ENCODE peak calls at places on chromosomes 12 and 14, in ten cellular contexts. H is fibroblast of pulmonary artery; K is glutamatergic neuron; O is CD8-positive, alpha-beta T cell; D is BE2C; C is WTC11; V is astrocyte of the cerebellum; G is retinal pigment epithelial cell; E is Calu3; F is AG09319. S is an unnamed sample.

GRCh38 chr12:21774358-21775129 is at the start of gene KCNJ8:
- DNase-seq in K (peak), E (no peak), H (peak), D (peak), C (peak), O (no peak), F (no peak), V (peak), G (no peak), S (peak)

GRCh38 chr12:42904683-42905418 is 315.3 kb upstream of the PRICKLE1 start:
- DNase-seq in K (no peak), E (no peak), F (no peak), V (no peak), O (no peak), G (no peak), H (no peak), D (no peak), C (no peak), S (no peak)

GRCh38 chr14:51443195-51444018 is 203.4 kb downstream of the TMX1 start:
- DNase-seq in H (peak), F (no peak), G (no peak), C (no peak), V (no peak), K (no peak), O (no peak), E (no peak), D (no peak), S (no peak)

GRCh38 chr14:69640931-69641330 is 29.5 kb downstream of the SUSD6 start:
- DNase-seq in E (no peak), V (no peak), H (no peak), C (no peak), D (no peak), G (no peak), O (no peak), K (no peak), F (no peak), S (no peak)

GRCh38 chr12:71967176-71967575 is 28.5 kb downstream of the TPH2 start:
- DNase-seq in F (no peak), C (no peak), D (no peak), G (no peak), K (no peak), O (no peak), H (no peak), E (no peak), V (no peak), S (no peak)

GRCh38 chr14:90444077-90444696 is 47.4 kb downstream of the CALM1 start:
- DNase-seq in H (peak), F (no peak), V (no peak), O (no peak), E (peak), K (no peak), G (no peak), C (no peak), D (no peak), S (no peak)

GRCh38 chr12:63967358-63967757 is 122.9 kb downstream of the SRGAP1 start:
- DNase-seq in G (no peak), K (no peak), F (no peak), D (no peak), E (no peak), V (peak), C (no peak), H (peak), O (no peak), S (no peak)

GRCh38 chr12:26845057-26845666 is 12.2 kb upstream of the ITPR2 start:
- DNase-seq in E (peak), K (peak), V (peak), F (no peak), C (peak), O (no peak), D (peak), G (no peak), H (peak), S (no peak)

GRCh38 chr12:26198742-26199141 is 3.4 kb downstream of the SSPN start:
- DNase-seq in G (no peak), O (no peak), V (no peak), K (no peak), D (peak), E (no peak), H (peak), F (no peak), C (no peak), S (no peak)

GRCh38 chr12:113880337-113880736 is 85.8 kb downstream of the RBM19 start:
- DNase-seq in G (no peak), C (no peak), D (no peak), E (no peak), V (no peak), K (peak), H (no peak), F (no peak), O (no peak), S (no peak)

GRCh38 chr14:57657487-57657886 is 163.8 kb upstream of the CCDC198 start:
- DNase-seq in F (no peak), H (no peak), V (peak), E (no peak), C (no peak), O (no peak), G (no peak), K (no peak), D (no peak), S (no peak)

GRCh38 chr12:88706286-88706685 is 126.0 kb upstream of the KITLG start:
- DNase-seq in V (no peak), O (no peak), F (no peak), H (peak), C (no peak), K (no peak), E (no peak), G (no peak), D (no peak), S (no peak)

GRCh38 chr14:72801381-72801812 is 92.5 kb downstream of the DPF3 start:
- DNase-seq in E (peak), C (no peak), V (peak), F (peak), O (no peak), G (no peak), K (no peak), D (no peak), H (peak), S (no peak)

GRCh38 chr12:119412811-119413794 is 78.6 kb downstream of the CCDC60 start:
- DNase-seq in G (peak), F (peak), H (peak), K (peak), V (peak), O (no peak), E (peak), D (peak), C (peak), S (peak)

GRCh38 chr12:97446895-97447294 is 15.7 kb upstream of the RMST start:
- DNase-seq in C (no peak), O (no peak), D (no peak), G (no peak), V (no peak), F (no peak), H (no peak), K (no peak), E (no peak), S (no peak)

GRCh38 chr14:95419569-95419968 is 96.9 kb downstream of the SYNE3 start:
- DNase-seq in G (no peak), E (no peak), D (no peak), V (no peak), C (no peak), H (no peak), O (no peak), K (no peak), F (no peak), S (no peak)

GRCh38 chr12:69651922-69652321 is 41.2 kb upstream of the LRRC10 start:
- DNase-seq in C (no peak), V (no peak), E (no peak), O (no peak), K (no peak), F (no peak), D (no peak), G (no peak), H (no peak), S (no peak)

GRCh38 chr12:89033062-89033461 is 319.2 kb downstream of the DUSP6 start:
- DNase-seq in O (no peak), F (no peak), E (no peak), K (no peak), C (no peak), G (no peak), D (no peak), H (no peak), V (no peak), S (no peak)

GRCh38 chr14:54902521-54903420 is at the start of gene GCH1:
- DNase-seq in H (peak), G (peak), V (no peak), D (peak), F (no peak), O (peak), E (peak), C (peak), K (peak), S (peak)

GRCh38 chr12:61414470-61414869 is 845.7 kb upstream of the USP15 start:
- DNase-seq in K (no peak), V (no peak), C (no peak), D (no peak), G (peak), F (no peak), H (no peak), E (no peak), O (no peak), S (no peak)

GRCh38 chr14:100881211-100882025 is 22.1 kb downstream of the RTL1 start:
- DNase-seq in V (no peak), E (no peak), O (no peak), C (no peak), K (no peak), F (no peak), D (no peak), H (no peak), G (no peak), S (no peak)

GRCh38 chr14:28784262-28785021 is 17.9 kb downstream of the FOXG1 start:
- DNase-seq in G (no peak), F (no peak), V (no peak), O (no peak), E (no peak), K (no peak), D (no peak), H (no peak), C (no peak), S (no peak)

GRCh38 chr14:100015251-100015655 is 50.0 kb upstream of the EVL start:
- DNase-seq in C (no peak), K (no peak), D (no peak), F (no peak), V (no peak), O (no peak), E (no peak), G (no peak), H (no peak), S (no peak)

GRCh38 chr14:23544511-23545447 is 6.8 kb downstream of the ZFHX2 start:
- DNase-seq in E (no peak), H (no peak), O (no peak), C (peak), D (peak), V (no peak), F (no peak), G (no peak), K (peak), S (no peak)

GRCh38 chr14:72513994-72514659 is 379.8 kb downstream of the DPF3 start:
- DNase-seq in K (peak), C (no peak), D (no peak), F (no peak), E (peak), O (no peak), H (peak), G (peak), V (peak), S (no peak)

GRCh38 chr12:67651380-67651695 is 2.8 kb downstream of the DYRK2 start:
- DNase-seq in C (no peak), H (peak), O (no peak), G (no peak), V (peak), D (no peak), F (no peak), E (peak), K (no peak), S (no peak)

GRCh38 chr14:95339301-95339865 is 19.7 kb upstream of the CLMN start:
- DNase-seq in F (no peak), E (no peak), V (no peak), K (no peak), G (no peak), O (no peak), D (no peak), C (no peak), H (no peak), S (no peak)

GRCh38 chr14:59454131-59454530 is 11.0 kb downstream of the GPR135 start:
- DNase-seq in G (peak), K (no peak), F (peak), E (no peak), D (no peak), O (no peak), C (no peak), V (peak), H (peak), S (no peak)

GRCh38 chr12:93790472-93791152 is 113.4 kb downstream of the CRADD start:
- DNase-seq in D (no peak), G (no peak), E (peak), H (peak), K (no peak), F (no peak), O (peak), C (no peak), V (no peak), S (no peak)

GRCh38 chr12:30515351-30515750 is 180.3 kb downstream of the IPO8 start:
- DNase-seq in H (peak), D (no peak), E (no peak), C (no peak), V (peak), K (no peak), O (no peak), F (no peak), G (no peak), S (no peak)

GRCh38 chr12:57270966-57271470 is 20.0 kb upstream of the STAC3 start:
- DNase-seq in V (no peak), F (no peak), O (no peak), C (no peak), G (no peak), E (no peak), K (no peak), D (no peak), H (no peak), S (no peak)

GRCh38 chr12:7705846-7706245 is 5.4 kb upstream of the DPPA3 start:
- DNase-seq in C (peak), G (no peak), D (no peak), O (no peak), H (no peak), E (no peak), K (no peak), V (no peak), F (no peak), S (no peak)

GRCh38 chr14:29895591-29896043 is 32.0 kb downstream of the PRKD1 start:
- DNase-seq in E (no peak), D (no peak), O (no peak), V (no peak), C (no peak), F (no peak), K (no peak), G (no peak), H (no peak), S (no peak)

GRCh38 chr12:115660211-115660805 is 617.2 kb downstream of the MED13L start:
- DNase-seq in E (no peak), V (no peak), F (no peak), O (no peak), G (no peak), K (no peak), H (peak), D (no peak), C (no peak), S (no peak)

GRCh38 chr12:117063162-117063911 is 35.9 kb downstream of the TESC start:
- DNase-seq in C (no peak), D (no peak), O (peak), E (no peak), V (no peak), F (no peak), G (no peak), K (no peak), H (no peak), S (no peak)

GRCh38 chr12:3252416-3252815 is 175.2 kb downstream of the TSPAN9 start:
- DNase-seq in H (peak), V (peak), E (no peak), K (no peak), O (no peak), F (peak), D (no peak), G (no peak), C (no peak), S (no peak)

GRCh38 chr14:101294136-101294535 is 267.2 kb upstream of the DIO3 start:
- DNase-seq in G (no peak), H (no peak), E (no peak), C (no peak), D (no peak), O (no peak), V (no peak), F (no peak), K (no peak), S (no peak)

GRCh38 chr14:49505026-49505766 is 81.0 kb downstream of the RPS29 start:
- DNase-seq in F (no peak), K (no peak), V (no peak), O (no peak), C (no peak), H (no peak), G (peak), E (peak), D (no peak), S (no peak)

GRCh38 chr12:16189849-16190248 is 87.6 kb downstream of the SLC15A5 start:
- DNase-seq in H (peak), K (no peak), D (no peak), F (peak), C (no peak), O (no peak), G (no peak), V (no peak), E (no peak), S (no peak)
- TF ChIP-seq CTCF in H (peak), K (no peak), D (peak), F (peak), C (no peak), O (no peak), G (peak), V (peak), E (no peak), S (peak)

GRCh38 chr12:105417732-105418131 is 87.2 kb downstream of the C12orf75 start:
- DNase-seq in D (no peak), C (no peak), V (no peak), K (no peak), E (no peak), F (no peak), H (no peak), G (no peak), O (no peak), S (no peak)
- TF ChIP-seq CTCF in D (no peak), C (no peak), V (no peak), K (no peak), E (no peak), F (no peak), H (no peak), G (no peak), O (no peak), S (peak)

GRCh38 chr12:23949212-23950010 is at the start of gene SOX5:
- DNase-seq in K (peak), V (peak), G (peak), C (peak), D (no peak), O (no peak), E (no peak), H (peak), F (peak), S (no peak)
- TF ChIP-seq CTCF in K (no peak), V (no peak), G (no peak), C (no peak), D (no peak), O (no peak), E (no peak), H (no peak), F (no peak), S (no peak)

GRCh38 chr14:75793806-75794205 is 132.8 kb downstream of the TTLL5 start:
- DNase-seq in H (peak), O (no peak), E (no peak), G (peak), D (no peak), F (no peak), V (no peak), C (no peak), K (no peak), S (no peak)
- TF ChIP-seq CTCF in H (peak), O (no peak), E (no peak), G (peak), D (peak), F (no peak), V (no peak), C (no peak), K (no peak), S (no peak)

GRCh38 chr14:89214221-89214965 is 202.6 kb downstream of the FOXN3 start:
- DNase-seq in C (no peak), F (no peak), E (peak), V (no peak), K (no peak), O (no peak), G (no peak), D (peak), H (no peak), S (no peak)
- TF ChIP-seq CTCF in C (no peak), F (no peak), E (no peak), V (no peak), K (no peak), O (no peak), G (no peak), D (peak), H (no peak), S (no peak)

GRCh38 chr12:10672231-10672868 is 1.5 kb downstream of the STYK1 start:
- DNase-seq in O (no peak), D (no peak), C (no peak), H (no peak), F (no peak), K (no peak), V (no peak), E (peak), G (no peak), S (no peak)
- TF ChIP-seq CTCF in O (no peak), D (no peak), C (no peak), H (no peak), F (no peak), K (no peak), V (no peak), E (no peak), G (no peak), S (no peak)

DNA sequence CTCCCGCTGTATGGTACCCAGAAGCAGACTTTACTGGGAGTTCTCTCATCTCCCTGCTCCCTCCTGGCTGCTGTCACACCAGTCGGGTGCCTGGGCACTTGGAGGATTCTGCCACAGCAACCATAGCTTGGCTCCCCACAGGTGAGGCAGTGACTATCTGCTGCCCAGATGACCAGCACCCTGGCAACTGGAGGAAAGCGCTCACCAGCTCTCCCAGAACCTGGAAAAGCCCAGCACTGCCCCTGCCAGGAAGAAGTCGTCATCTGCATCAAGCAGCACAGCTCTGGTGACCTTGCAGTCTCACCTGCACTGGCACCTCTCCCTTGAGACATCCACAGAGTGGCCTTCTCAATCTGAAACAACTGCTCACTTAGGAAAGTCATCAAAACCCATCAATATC is 31.9 kb upstream of the TC2N start:
- DNase-seq in E (peak), D (no peak), O (no peak), H (no peak), C (peak), G (no peak), V (no peak), K (no peak), F (no peak), S (no peak)
- TF ChIP-seq CTCF in E (no peak), D (no peak), O (no peak), H (no peak), C (no peak), G (peak), V (no peak), K (no peak), F (no peak), S (no peak)

DNA sequence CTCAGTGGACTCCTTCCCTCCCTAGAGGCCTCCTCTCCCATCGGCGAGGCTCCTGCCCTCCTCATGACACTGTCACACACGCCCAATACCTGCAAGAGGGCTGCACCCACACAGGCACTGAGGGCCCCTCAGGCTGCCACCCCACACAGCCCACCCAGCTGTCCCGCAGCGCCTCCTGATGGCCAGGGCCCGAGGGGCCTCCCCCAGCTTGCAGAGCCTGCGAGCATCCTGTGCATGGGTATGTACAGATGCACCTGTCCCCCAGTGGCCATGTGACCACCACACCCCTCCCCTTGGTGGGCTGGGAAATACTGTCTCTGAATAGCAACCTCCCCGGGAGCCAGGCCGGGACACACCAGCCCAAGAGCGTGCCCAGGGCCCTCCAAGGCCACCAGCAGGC is 19.0 kb upstream of the NUDT14 start:
- DNase-seq in C (peak), E (no peak), H (no peak), O (no peak), G (no peak), V (no peak), D (no peak), K (no peak), F (no peak), S (no peak)
- TF ChIP-seq CTCF in C (no peak), E (no peak), H (no peak), O (no peak), G (peak), V (no peak), D (peak), K (no peak), F (no peak), S (no peak)

GRCh38 chr12:52171950-52172512 is 19.8 kb downstream of the KRT80 start:
- DNase-seq in C (peak), G (no peak), H (no peak), V (no peak), D (peak), E (peak), F (no peak), K (peak), O (no peak), S (no peak)
- TF ChIP-seq CTCF in C (peak), G (peak), H (peak), V (peak), D (peak), E (no peak), F (peak), K (peak), O (no peak), S (peak)